ENCODE peak calls at places on chromosomes 5 and 9, in ten cellular contexts. One of them, this sample, is unnamed.
A peak's percentile ranks its signal among the peaks of the same experiment; 100 is the strongest.

GRCh38 chr9:77952641-77953341 is 78.8 kb downstream of the GNAQ start:
- DNase-seq in vagina: no peak
- DNase-seq in fibroblast of pulmonary artery: peak; percentile 53
- DNase-seq in brain microvascular endothelial cell: peak; percentile 7
- DNase-seq in epithelial cell of esophagus: peak; percentile 66
- DNase-seq in GM10248: no peak
- DNase-seq in glutamatergic neuron: no peak
- DNase-seq in fibroblast of the aortic adventitia: peak; percentile 63
- DNase-seq in psoas muscle: no peak
- DNase-seq in sigmoid colon: no peak
- DNase-seq in this sample: no peak

GRCh38 chr9:36640982-36641381 is 68.3 kb downstream of the MELK start:
- DNase-seq in vagina: no peak
- DNase-seq in glutamatergic neuron: no peak
- DNase-seq in fibroblast of the aortic adventitia: no peak
- DNase-seq in epithelial cell of esophagus: no peak
- DNase-seq in brain microvascular endothelial cell: no peak
- DNase-seq in GM10248: peak; percentile 44
- DNase-seq in psoas muscle: no peak
- DNase-seq in sigmoid colon: no peak
- DNase-seq in fibroblast of pulmonary artery: no peak
- DNase-seq in this sample: no peak

GRCh38 chr5:147384346-147385193 is 125.3 kb downstream of the DPYSL3 start:
- DNase-seq in sigmoid colon: no peak
- DNase-seq in brain microvascular endothelial cell: no peak
- DNase-seq in vagina: no peak
- DNase-seq in epithelial cell of esophagus: no peak
- DNase-seq in glutamatergic neuron: no peak
- DNase-seq in psoas muscle: no peak
- DNase-seq in fibroblast of the aortic adventitia: peak; percentile 52
- DNase-seq in fibroblast of pulmonary artery: no peak
- DNase-seq in GM10248: no peak
- DNase-seq in this sample: no peak

GRCh38 chr9:124818431-124819281 is 34.6 kb upstream of the WDR38 start:
- DNase-seq in psoas muscle: no peak
- DNase-seq in vagina: no peak
- DNase-seq in epithelial cell of esophagus: peak; percentile 92
- DNase-seq in fibroblast of pulmonary artery: no peak
- DNase-seq in sigmoid colon: no peak
- DNase-seq in brain microvascular endothelial cell: peak; percentile 40
- DNase-seq in glutamatergic neuron: no peak
- DNase-seq in GM10248: no peak
- DNase-seq in fibroblast of the aortic adventitia: peak; percentile 37
- DNase-seq in this sample: no peak

GRCh38 chr5:113693621-113694130 is 180.2 kb downstream of the YTHDC2 start:
- DNase-seq in sigmoid colon: no peak
- DNase-seq in fibroblast of pulmonary artery: no peak
- DNase-seq in psoas muscle: no peak
- DNase-seq in vagina: no peak
- DNase-seq in epithelial cell of esophagus: no peak
- DNase-seq in fibroblast of the aortic adventitia: no peak
- DNase-seq in GM10248: no peak
- DNase-seq in glutamatergic neuron: no peak
- DNase-seq in brain microvascular endothelial cell: no peak
- DNase-seq in this sample: no peak

GRCh38 chr5:150609843-150610584 is 30.4 kb upstream of the SYNPO start:
- DNase-seq in vagina: no peak
- DNase-seq in psoas muscle: peak; percentile 83
- DNase-seq in GM10248: no peak
- DNase-seq in fibroblast of the aortic adventitia: no peak
- DNase-seq in fibroblast of pulmonary artery: no peak
- DNase-seq in sigmoid colon: peak; percentile 82
- DNase-seq in glutamatergic neuron: no peak
- DNase-seq in epithelial cell of esophagus: no peak
- DNase-seq in brain microvascular endothelial cell: no peak
- DNase-seq in this sample: no peak

GRCh38 chr9:93183663-93184438 is at the start of gene WNK2:
- DNase-seq in vagina: no peak
- DNase-seq in sigmoid colon: no peak
- DNase-seq in GM10248: peak; percentile 58
- DNase-seq in glutamatergic neuron: peak; percentile 63
- DNase-seq in fibroblast of pulmonary artery: no peak
- DNase-seq in brain microvascular endothelial cell: no peak
- DNase-seq in epithelial cell of esophagus: peak; percentile 22
- DNase-seq in psoas muscle: no peak
- DNase-seq in fibroblast of the aortic adventitia: no peak
- DNase-seq in this sample: peak; percentile 48

GRCh38 chr9:93828331-93829097 is 126.6 kb downstream of the BARX1 start:
- DNase-seq in brain microvascular endothelial cell: no peak
- DNase-seq in sigmoid colon: no peak
- DNase-seq in vagina: peak; percentile 65
- DNase-seq in glutamatergic neuron: no peak
- DNase-seq in fibroblast of pulmonary artery: no peak
- DNase-seq in fibroblast of the aortic adventitia: no peak
- DNase-seq in epithelial cell of esophagus: no peak
- DNase-seq in GM10248: peak; percentile 17
- DNase-seq in psoas muscle: peak; percentile 19
- DNase-seq in this sample: no peak

GRCh38 chr9:105497704-105498103 is 49.9 kb downstream of the FSD1L start:
- DNase-seq in glutamatergic neuron: no peak
- DNase-seq in fibroblast of pulmonary artery: no peak
- DNase-seq in brain microvascular endothelial cell: no peak
- DNase-seq in psoas muscle: no peak
- DNase-seq in GM10248: no peak
- DNase-seq in epithelial cell of esophagus: no peak
- DNase-seq in vagina: no peak
- DNase-seq in sigmoid colon: no peak
- DNase-seq in fibroblast of the aortic adventitia: no peak
- DNase-seq in this sample: no peak

GRCh38 chr5:53442946-53443345 is 37.5 kb upstream of the FST start:
- DNase-seq in fibroblast of pulmonary artery: no peak
- DNase-seq in psoas muscle: no peak
- DNase-seq in epithelial cell of esophagus: no peak
- DNase-seq in fibroblast of the aortic adventitia: no peak
- DNase-seq in glutamatergic neuron: no peak
- DNase-seq in sigmoid colon: no peak
- DNase-seq in vagina: no peak
- DNase-seq in brain microvascular endothelial cell: no peak
- DNase-seq in GM10248: no peak
- DNase-seq in this sample: no peak

GRCh38 chr5:150499437-150499956 is 8.4 kb upstream of the NDST1 start:
- DNase-seq in vagina: no peak
- DNase-seq in psoas muscle: no peak
- DNase-seq in brain microvascular endothelial cell: no peak
- DNase-seq in glutamatergic neuron: no peak
- DNase-seq in sigmoid colon: no peak
- DNase-seq in GM10248: no peak
- DNase-seq in epithelial cell of esophagus: no peak
- DNase-seq in fibroblast of pulmonary artery: no peak
- DNase-seq in fibroblast of the aortic adventitia: no peak
- DNase-seq in this sample: no peak

GRCh38 chr5:132928008-132928407 is 35.4 kb downstream of the AFF4 start:
- DNase-seq in epithelial cell of esophagus: no peak
- DNase-seq in sigmoid colon: no peak
- DNase-seq in fibroblast of pulmonary artery: no peak
- DNase-seq in GM10248: no peak
- DNase-seq in brain microvascular endothelial cell: no peak
- DNase-seq in psoas muscle: no peak
- DNase-seq in fibroblast of the aortic adventitia: no peak
- DNase-seq in glutamatergic neuron: no peak
- DNase-seq in vagina: no peak
- DNase-seq in this sample: no peak

GRCh38 chr9:136543280-136543679 is 2.6 kb downstream of the NOTCH1 start:
- DNase-seq in brain microvascular endothelial cell: no peak
- DNase-seq in psoas muscle: no peak
- DNase-seq in glutamatergic neuron: no peak
- DNase-seq in fibroblast of the aortic adventitia: no peak
- DNase-seq in epithelial cell of esophagus: no peak
- DNase-seq in vagina: no peak
- DNase-seq in GM10248: no peak
- DNase-seq in fibroblast of pulmonary artery: no peak
- DNase-seq in sigmoid colon: no peak
- DNase-seq in this sample: no peak

GRCh38 chr9:5586391-5586802 is 42.5 kb upstream of the RIC1 start:
- DNase-seq in sigmoid colon: no peak
- DNase-seq in vagina: no peak
- DNase-seq in fibroblast of pulmonary artery: peak; percentile 62
- DNase-seq in brain microvascular endothelial cell: peak; percentile 11
- DNase-seq in psoas muscle: no peak
- DNase-seq in epithelial cell of esophagus: peak; percentile 39
- DNase-seq in fibroblast of the aortic adventitia: peak; percentile 56
- DNase-seq in glutamatergic neuron: no peak
- DNase-seq in GM10248: peak; percentile 28
- DNase-seq in this sample: no peak

GRCh38 chr9:121545875-121546423 is 46.3 kb upstream of the GGTA1 start:
- DNase-seq in sigmoid colon: peak; percentile 98
- DNase-seq in glutamatergic neuron: peak; percentile 98
- DNase-seq in GM10248: peak; percentile 91
- DNase-seq in psoas muscle: peak; percentile 97
- DNase-seq in fibroblast of pulmonary artery: peak; percentile 96
- DNase-seq in vagina: no peak
- DNase-seq in epithelial cell of esophagus: peak; percentile 93
- DNase-seq in brain microvascular endothelial cell: peak; percentile 92
- DNase-seq in fibroblast of the aortic adventitia: peak; percentile 94
- DNase-seq in this sample: peak; percentile 68

GRCh38 chr5:171867786-171868185 is 82.2 kb downstream of the SMIM23 start:
- DNase-seq in GM10248: no peak
- DNase-seq in vagina: no peak
- DNase-seq in epithelial cell of esophagus: no peak
- DNase-seq in psoas muscle: no peak
- DNase-seq in brain microvascular endothelial cell: peak; percentile 12
- DNase-seq in fibroblast of pulmonary artery: no peak
- DNase-seq in fibroblast of the aortic adventitia: no peak
- DNase-seq in sigmoid colon: no peak
- DNase-seq in glutamatergic neuron: no peak
- DNase-seq in this sample: no peak

GRCh38 chr9:115507148-115507547 is 389.2 kb upstream of the TNC start:
- DNase-seq in brain microvascular endothelial cell: no peak
- DNase-seq in epithelial cell of esophagus: no peak
- DNase-seq in fibroblast of the aortic adventitia: no peak
- DNase-seq in vagina: no peak
- DNase-seq in psoas muscle: no peak
- DNase-seq in GM10248: no peak
- DNase-seq in sigmoid colon: no peak
- DNase-seq in glutamatergic neuron: no peak
- DNase-seq in fibroblast of pulmonary artery: no peak
- DNase-seq in this sample: no peak

GRCh38 chr5:146894763-146895521 is 16.4 kb upstream of the PPP2R2B start:
- DNase-seq in brain microvascular endothelial cell: no peak
- DNase-seq in epithelial cell of esophagus: no peak
- DNase-seq in fibroblast of pulmonary artery: no peak
- DNase-seq in sigmoid colon: no peak
- DNase-seq in GM10248: no peak
- DNase-seq in fibroblast of the aortic adventitia: no peak
- DNase-seq in glutamatergic neuron: no peak
- DNase-seq in vagina: no peak
- DNase-seq in psoas muscle: no peak
- DNase-seq in this sample: no peak

GRCh38 chr9:121681404-121681803 is 30.0 kb downstream of the DAB2IP start:
- DNase-seq in psoas muscle: peak; percentile 14
- DNase-seq in epithelial cell of esophagus: no peak
- DNase-seq in sigmoid colon: no peak
- DNase-seq in GM10248: no peak
- DNase-seq in brain microvascular endothelial cell: no peak
- DNase-seq in glutamatergic neuron: no peak
- DNase-seq in vagina: no peak
- DNase-seq in fibroblast of the aortic adventitia: no peak
- DNase-seq in fibroblast of pulmonary artery: no peak
- DNase-seq in this sample: no peak

GRCh38 chr9:25678147-25678666 is at the start of gene TUSC1:
- DNase-seq in fibroblast of the aortic adventitia: peak; percentile 81
- DNase-seq in brain microvascular endothelial cell: peak; percentile 71
- DNase-seq in vagina: peak; percentile 93
- DNase-seq in GM10248: peak; percentile 15
- DNase-seq in psoas muscle: peak; percentile 90
- DNase-seq in epithelial cell of esophagus: peak; percentile 90
- DNase-seq in glutamatergic neuron: peak; percentile 79
- DNase-seq in fibroblast of pulmonary artery: peak; percentile 81
- DNase-seq in sigmoid colon: peak; percentile 93
- DNase-seq in this sample: peak; percentile 21
- TF ChIP-seq CTCF in fibroblast of the aortic adventitia: no peak
- TF ChIP-seq CTCF in brain microvascular endothelial cell: peak; percentile 9
- TF ChIP-seq CTCF in vagina: no peak
- TF ChIP-seq CTCF in GM10248: no peak
- TF ChIP-seq CTCF in psoas muscle: no peak
- TF ChIP-seq CTCF in epithelial cell of esophagus: no peak
- TF ChIP-seq CTCF in glutamatergic neuron: no peak
- TF ChIP-seq CTCF in fibroblast of pulmonary artery: no peak
- TF ChIP-seq CTCF in sigmoid colon: peak; percentile 27
- TF ChIP-seq CTCF in this sample: no peak

GRCh38 chr9:73683862-73684591 is 532.4 kb downstream of the ANXA1 start:
- DNase-seq in glutamatergic neuron: no peak
- DNase-seq in psoas muscle: no peak
- DNase-seq in vagina: no peak
- DNase-seq in fibroblast of the aortic adventitia: peak; percentile 78
- DNase-seq in epithelial cell of esophagus: peak; percentile 95
- DNase-seq in brain microvascular endothelial cell: peak; percentile 5
- DNase-seq in fibroblast of pulmonary artery: peak; percentile 77
- DNase-seq in sigmoid colon: no peak
- DNase-seq in GM10248: no peak
- DNase-seq in this sample: no peak
- TF ChIP-seq CTCF in glutamatergic neuron: peak; percentile 62
- TF ChIP-seq CTCF in psoas muscle: peak; percentile 7
- TF ChIP-seq CTCF in vagina: no peak
- TF ChIP-seq CTCF in fibroblast of the aortic adventitia: peak; percentile 78
- TF ChIP-seq CTCF in epithelial cell of esophagus: peak; percentile 85
- TF ChIP-seq CTCF in brain microvascular endothelial cell: peak; percentile 70
- TF ChIP-seq CTCF in fibroblast of pulmonary artery: peak; percentile 71
- TF ChIP-seq CTCF in sigmoid colon: no peak
- TF ChIP-seq CTCF in GM10248: peak; percentile 51
- TF ChIP-seq CTCF in this sample: no peak

GRCh38 chr5:73496984-73497457 is 1.2 kb upstream of the BTF3 start:
- DNase-seq in epithelial cell of esophagus: peak; percentile 73
- DNase-seq in psoas muscle: no peak
- DNase-seq in sigmoid colon: no peak
- DNase-seq in fibroblast of the aortic adventitia: peak; percentile 76
- DNase-seq in brain microvascular endothelial cell: peak; percentile 40
- DNase-seq in GM10248: no peak
- DNase-seq in vagina: no peak
- DNase-seq in glutamatergic neuron: no peak
- DNase-seq in fibroblast of pulmonary artery: peak; percentile 75
- DNase-seq in this sample: no peak
- TF ChIP-seq CTCF in epithelial cell of esophagus: peak; percentile 43
- TF ChIP-seq CTCF in psoas muscle: no peak
- TF ChIP-seq CTCF in sigmoid colon: no peak
- TF ChIP-seq CTCF in fibroblast of the aortic adventitia: peak; percentile 35
- TF ChIP-seq CTCF in brain microvascular endothelial cell: peak; percentile 17
- TF ChIP-seq CTCF in GM10248: no peak
- TF ChIP-seq CTCF in vagina: no peak
- TF ChIP-seq CTCF in glutamatergic neuron: peak; percentile 36
- TF ChIP-seq CTCF in fibroblast of pulmonary artery: peak; percentile 40
- TF ChIP-seq CTCF in this sample: no peak

DNA sequence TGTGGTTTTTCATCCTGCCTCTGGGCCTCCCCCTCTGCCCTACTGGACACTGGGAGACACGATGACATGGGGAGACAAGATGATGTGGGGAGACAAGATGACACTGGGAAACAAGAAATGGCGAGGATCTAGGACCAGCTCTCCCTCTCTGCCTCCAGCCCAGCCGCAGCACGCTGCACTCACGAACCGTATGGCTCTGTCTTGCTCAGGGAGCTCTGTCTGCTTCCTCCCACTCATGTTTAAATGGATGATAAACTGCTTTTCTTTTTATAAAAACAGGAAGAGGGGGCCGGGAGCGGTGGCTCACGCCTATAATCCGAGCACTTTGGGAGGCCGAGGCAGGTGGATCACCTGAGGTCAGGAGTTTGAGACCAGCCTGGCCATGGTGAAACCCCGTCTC is 73.7 kb downstream of the SPATA31D1 start:
- DNase-seq in vagina: no peak
- DNase-seq in epithelial cell of esophagus: no peak
- DNase-seq in psoas muscle: no peak
- DNase-seq in sigmoid colon: no peak
- DNase-seq in fibroblast of pulmonary artery: no peak
- DNase-seq in fibroblast of the aortic adventitia: no peak
- DNase-seq in GM10248: no peak
- DNase-seq in glutamatergic neuron: no peak
- DNase-seq in brain microvascular endothelial cell: no peak
- DNase-seq in this sample: no peak
- TF ChIP-seq CTCF in vagina: no peak
- TF ChIP-seq CTCF in epithelial cell of esophagus: no peak
- TF ChIP-seq CTCF in psoas muscle: no peak
- TF ChIP-seq CTCF in sigmoid colon: no peak
- TF ChIP-seq CTCF in fibroblast of pulmonary artery: no peak
- TF ChIP-seq CTCF in fibroblast of the aortic adventitia: no peak
- TF ChIP-seq CTCF in GM10248: no peak
- TF ChIP-seq CTCF in glutamatergic neuron: no peak
- TF ChIP-seq CTCF in brain microvascular endothelial cell: no peak
- TF ChIP-seq CTCF in this sample: no peak

This sample was measured in activated B cell treated with CpG ODN at 0.5 μM for 24 hours.